ENCODE peak calls at places on chromosomes 6 and 20, in seven cellular contexts. D, B, O, E, Z, T and L are unnamed samples.

GRCh38 chr6:8131265-8131897 is 29.0 kb upstream of the EEF1E1 start:
- DNase-seq in Z (peak; percentile 53), T (peak; percentile 56), D (no peak), E (no peak), O (peak; percentile 7), B (peak; percentile 87), L (no peak)

GRCh38 chr6:76435174-76435573 is 362.7 kb upstream of the IMPG1 start:
- DNase-seq in O (no peak), Z (peak; percentile 74), E (no peak), B (no peak), D (no peak), T (no peak), L (no peak)

GRCh38 chr20:43949741-43950618 is 35.3 kb downstream of the TOX2 start:
- DNase-seq in D (peak; percentile 37), T (no peak), Z (peak; percentile 90), E (no peak), B (no peak), O (peak; percentile 46), L (no peak)

GRCh38 chr6:13135152-13135551 is 193.2 kb downstream of the TBC1D7 start:
- DNase-seq in D (no peak), T (no peak), E (no peak), O (no peak), B (no peak), Z (no peak), L (no peak)

GRCh38 chr6:144377586-144377985 is 92.5 kb downstream of the UTRN start:
- DNase-seq in Z (no peak), B (peak; percentile 75), T (no peak), O (no peak), D (no peak), E (no peak), L (peak; percentile 76)

GRCh38 chr6:56046576-56046975 is 171.2 kb upstream of the BMP5 start:
- DNase-seq in D (peak; percentile 74), T (no peak), B (peak; percentile 53), E (peak; percentile 36), O (no peak), Z (peak; percentile 47), L (no peak)

GRCh38 chr20:32539063-32539816 is 45.9 kb downstream of the NOL4L start:
- DNase-seq in T (peak; percentile 50), Z (no peak), B (no peak), D (no peak), E (no peak), O (no peak), L (no peak)

GRCh38 chr6:73134588-73134987 is 90.7 kb downstream of the KHDC1L start:
- DNase-seq in E (no peak), O (peak; percentile 6), T (peak; percentile 73), B (peak; percentile 37), Z (no peak), D (no peak), L (no peak)

GRCh38 chr6:51660767-51661166 is 426.6 kb downstream of the PKHD1 start:
- DNase-seq in T (no peak), O (no peak), E (no peak), D (no peak), Z (no peak), B (no peak), L (no peak)

GRCh38 chr20:3276400-3277015 is 37.5 kb upstream of the SLC4A11 start:
- DNase-seq in T (no peak), E (no peak), Z (no peak), O (no peak), D (no peak), B (peak; percentile 31), L (no peak)

GRCh38 chr20:14616003-14616402 is 278.6 kb upstream of the FLRT3 start:
- DNase-seq in B (no peak), T (no peak), O (no peak), Z (no peak), D (no peak), E (no peak), L (no peak)

GRCh38 chr20:10453241-10453640 is 18.1 kb downstream of the SLX4IP start:
- DNase-seq in T (no peak), O (no peak), Z (peak; percentile 95), E (no peak), B (no peak), D (no peak), L (no peak)

GRCh38 chr20:829531-829930 is 4.0 kb upstream of the FAM110A start:
- DNase-seq in O (no peak), T (no peak), B (no peak), Z (no peak), E (no peak), D (no peak), L (no peak)

GRCh38 chr6:1372690-1373089 is 16.7 kb upstream of the FOXF2 start:
- DNase-seq in O (no peak), E (no peak), Z (no peak), D (no peak), T (no peak), B (peak; percentile 81), L (no peak)

GRCh38 chr6:134626589-134626988 is 308.7 kb upstream of the SGK1 start:
- DNase-seq in B (no peak), O (no peak), E (no peak), T (no peak), Z (no peak), D (no peak), L (no peak)

GRCh38 chr6:43944908-43945777 is 175.1 kb downstream of the VEGFA start:
- DNase-seq in T (no peak), D (no peak), E (no peak), O (no peak), Z (no peak), B (peak; percentile 26), L (no peak)

GRCh38 chr20:39986231-39986904 is 702.7 kb downstream of the MAFB start:
- DNase-seq in Z (no peak), B (peak; percentile 83), E (no peak), T (peak; percentile 57), D (peak; percentile 90), O (no peak), L (peak; percentile 82)

GRCh38 chr6:138007014-138007472 is 100.2 kb downstream of the PERP start:
- DNase-seq in E (no peak), B (peak; percentile 56), O (no peak), T (peak; percentile 51), D (no peak), Z (no peak), L (no peak)

GRCh38 chr20:6426287-6426891 is 303.6 kb upstream of the FERMT1 start:
- DNase-seq in Z (no peak), D (no peak), T (no peak), O (no peak), B (no peak), E (no peak), L (no peak)

GRCh38 chr20:24738981-24739633 is 210.0 kb upstream of the CST7 start:
- DNase-seq in D (no peak), O (no peak), T (no peak), B (no peak), E (no peak), Z (no peak), L (no peak)

GRCh38 chr6:137313928-137314855 is 95.0 kb upstream of the IFNGR1 start:
- DNase-seq in B (peak; percentile 88), D (peak; percentile 71), O (peak; percentile 71), Z (peak; percentile 58), T (peak; percentile 78), E (no peak), L (peak; percentile 76)

GRCh38 chr6:167509853-167510220 is 185.0 kb downstream of the TTLL2 start:
- DNase-seq in E (no peak), Z (no peak), O (no peak), D (no peak), T (no peak), B (no peak), L (no peak)

GRCh38 chr6:291148-291696 is 1.1 kb upstream of the DUSP22 start:
- DNase-seq in B (peak; percentile 18), D (no peak), Z (no peak), O (no peak), T (no peak), E (no peak), L (no peak)

GRCh38 chr20:52665441-52665840 is 306.7 kb upstream of the TSHZ2 start:
- DNase-seq in D (no peak), Z (no peak), B (no peak), T (no peak), E (no peak), O (no peak), L (no peak)

GRCh38 chr6:125846292-125847024 is 55.7 kb downstream of the NCOA7 start:
- DNase-seq in T (no peak), Z (no peak), D (no peak), E (no peak), O (no peak), B (no peak), L (no peak)

GRCh38 chr20:56631990-56632327 is 2.9 kb downstream of the TFAP2C start:
- DNase-seq in O (no peak), B (no peak), E (no peak), D (no peak), T (no peak), Z (no peak), L (no peak)

GRCh38 chr6:159758031-159759001 is 3.5 kb upstream of the ACAT2 start:
- DNase-seq in B (peak; percentile 59), O (no peak), T (no peak), D (no peak), E (no peak), Z (no peak), L (no peak)

GRCh38 chr6:52077961-52078613 is 9.3 kb downstream of the PKHD1 start:
- DNase-seq in D (no peak), E (no peak), O (no peak), T (no peak), Z (no peak), B (no peak), L (no peak)

GRCh38 chr6:89297695-89298351 is 17.3 kb downstream of the GABRR2 start:
- DNase-seq in D (peak; percentile 44), Z (peak; percentile 68), E (peak; percentile 38), O (peak; percentile 51), B (peak; percentile 97), T (peak; percentile 31), L (no peak)